ENCODE peak calls at places on chromosomes 6 and 20, in nine cellular contexts. One of them, this sample, is unnamed. For H3K9me3, the result is how much of the 10 kb centered on the place peaks cover.

GRCh38 chr6:131636880-131637792 is at the start of gene ENPP3:
- DNase-seq in HepG2: peak
- DNase-seq in neural progenitor cell: no peak
- DNase-seq in fibroblast of lung: no peak
- DNase-seq in stomach: no peak
- DNase-seq in cardiac muscle cell: no peak
- DNase-seq in sigmoid colon: no peak
- DNase-seq in upper lobe of right lung: no peak
- DNase-seq in heart right ventricle: no peak
- DNase-seq in this sample: no peak

GRCh38 chr20:16518784-16519084 is 54.5 kb downstream of the KIF16B start:
- DNase-seq in HepG2: no peak
- DNase-seq in neural progenitor cell: no peak
- DNase-seq in fibroblast of lung: no peak
- DNase-seq in stomach: no peak
- DNase-seq in cardiac muscle cell: no peak
- DNase-seq in sigmoid colon: no peak
- DNase-seq in upper lobe of right lung: no peak
- DNase-seq in heart right ventricle: no peak
- DNase-seq in this sample: no peak

GRCh38 chr20:58691405-58691772 is 1.2 kb upstream of the NPEPL1 start:
- DNase-seq in HepG2: no peak
- DNase-seq in neural progenitor cell: no peak
- DNase-seq in fibroblast of lung: no peak
- DNase-seq in stomach: peak
- DNase-seq in cardiac muscle cell: no peak
- DNase-seq in sigmoid colon: peak
- DNase-seq in upper lobe of right lung: no peak
- DNase-seq in heart right ventricle: no peak
- DNase-seq in this sample: no peak

GRCh38 chr20:58852559-58853271 is at the start of gene GNAS:
- DNase-seq in HepG2: peak
- DNase-seq in neural progenitor cell: peak
- DNase-seq in fibroblast of lung: peak
- DNase-seq in stomach: no peak
- DNase-seq in cardiac muscle cell: peak
- DNase-seq in sigmoid colon: no peak
- DNase-seq in upper lobe of right lung: peak
- DNase-seq in heart right ventricle: peak
- DNase-seq in this sample: peak

GRCh38 chr20:49904440-49905214 is 10.7 kb downstream of the SPATA2 start:
- DNase-seq in HepG2: peak
- DNase-seq in neural progenitor cell: no peak
- DNase-seq in fibroblast of lung: no peak
- DNase-seq in stomach: no peak
- DNase-seq in cardiac muscle cell: no peak
- DNase-seq in sigmoid colon: peak
- DNase-seq in upper lobe of right lung: peak
- DNase-seq in heart right ventricle: no peak
- DNase-seq in this sample: no peak

GRCh38 chr20:52809003-52809402 is 163.2 kb upstream of the TSHZ2 start:
- DNase-seq in HepG2: no peak
- DNase-seq in neural progenitor cell: no peak
- DNase-seq in fibroblast of lung: no peak
- DNase-seq in stomach: no peak
- DNase-seq in cardiac muscle cell: no peak
- DNase-seq in sigmoid colon: no peak
- DNase-seq in upper lobe of right lung: no peak
- DNase-seq in heart right ventricle: no peak
- DNase-seq in this sample: no peak

GRCh38 chr6:32153252-32153834 is 598 bp upstream of the PPT2 start:
- DNase-seq in HepG2: peak
- DNase-seq in neural progenitor cell: peak
- DNase-seq in fibroblast of lung: peak
- DNase-seq in stomach: peak
- DNase-seq in cardiac muscle cell: peak
- DNase-seq in sigmoid colon: peak
- DNase-seq in upper lobe of right lung: peak
- DNase-seq in heart right ventricle: peak
- DNase-seq in this sample: peak

GRCh38 chr6:71349395-71349794 is 60.8 kb downstream of the OGFRL1 start:
- DNase-seq in HepG2: peak
- DNase-seq in neural progenitor cell: peak
- DNase-seq in fibroblast of lung: peak
- DNase-seq in stomach: no peak
- DNase-seq in cardiac muscle cell: peak
- DNase-seq in sigmoid colon: no peak
- DNase-seq in upper lobe of right lung: no peak
- DNase-seq in heart right ventricle: no peak
- DNase-seq in this sample: no peak

GRCh38 chr6:13486679-13487121 is 700 bp downstream of the GFOD1 start:
- DNase-seq in HepG2: peak
- DNase-seq in neural progenitor cell: peak
- DNase-seq in fibroblast of lung: peak
- DNase-seq in stomach: peak
- DNase-seq in cardiac muscle cell: peak
- DNase-seq in sigmoid colon: peak
- DNase-seq in upper lobe of right lung: peak
- DNase-seq in heart right ventricle: peak
- DNase-seq in this sample: peak

GRCh38 chr6:66094615-66095014 is 387.6 kb upstream of the EYS start:
- DNase-seq in HepG2: no peak
- DNase-seq in neural progenitor cell: no peak
- DNase-seq in fibroblast of lung: no peak
- DNase-seq in stomach: no peak
- DNase-seq in cardiac muscle cell: no peak
- DNase-seq in sigmoid colon: peak
- DNase-seq in upper lobe of right lung: peak
- DNase-seq in heart right ventricle: no peak
- DNase-seq in this sample: no peak

DNA sequence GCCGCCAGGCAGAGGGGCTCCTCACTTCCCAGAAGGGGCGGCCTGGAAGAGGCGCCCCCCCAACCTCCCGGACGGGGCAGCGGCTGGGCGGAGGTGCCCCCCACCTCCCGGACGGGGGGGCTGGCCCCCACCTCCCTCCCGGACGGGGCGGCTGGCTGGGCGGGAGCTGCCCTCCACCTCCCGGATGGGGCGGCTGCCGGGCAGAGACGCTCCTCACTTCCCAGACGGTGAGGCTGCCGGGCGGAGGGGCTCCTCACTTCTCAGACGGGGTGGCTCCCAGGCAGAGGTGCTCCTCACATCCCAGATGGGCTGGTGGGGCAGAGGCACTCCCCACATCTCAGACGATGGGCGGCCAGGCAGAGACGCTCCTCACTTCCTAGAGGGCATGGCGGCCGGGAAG is 389.7 kb upstream of the EYS start:
- DNase-seq in HepG2: no peak
- DNase-seq in neural progenitor cell: no peak
- DNase-seq in fibroblast of lung: no peak
- DNase-seq in stomach: no peak
- DNase-seq in cardiac muscle cell: no peak
- DNase-seq in sigmoid colon: no peak
- DNase-seq in upper lobe of right lung: peak
- DNase-seq in heart right ventricle: no peak
- DNase-seq in this sample: peak
- H3K9me3 ChIP-seq in HepG2: under half
- H3K9me3 ChIP-seq in neural progenitor cell: under half
- H3K9me3 ChIP-seq in fibroblast of lung: under half
- H3K9me3 ChIP-seq in stomach: under half
- H3K9me3 ChIP-seq in cardiac muscle cell: under half
- H3K9me3 ChIP-seq in sigmoid colon: under half
- H3K9me3 ChIP-seq in upper lobe of right lung: under half
- H3K9me3 ChIP-seq in heart right ventricle: under half
- H3K9me3 ChIP-seq in this sample: under half

DNA sequence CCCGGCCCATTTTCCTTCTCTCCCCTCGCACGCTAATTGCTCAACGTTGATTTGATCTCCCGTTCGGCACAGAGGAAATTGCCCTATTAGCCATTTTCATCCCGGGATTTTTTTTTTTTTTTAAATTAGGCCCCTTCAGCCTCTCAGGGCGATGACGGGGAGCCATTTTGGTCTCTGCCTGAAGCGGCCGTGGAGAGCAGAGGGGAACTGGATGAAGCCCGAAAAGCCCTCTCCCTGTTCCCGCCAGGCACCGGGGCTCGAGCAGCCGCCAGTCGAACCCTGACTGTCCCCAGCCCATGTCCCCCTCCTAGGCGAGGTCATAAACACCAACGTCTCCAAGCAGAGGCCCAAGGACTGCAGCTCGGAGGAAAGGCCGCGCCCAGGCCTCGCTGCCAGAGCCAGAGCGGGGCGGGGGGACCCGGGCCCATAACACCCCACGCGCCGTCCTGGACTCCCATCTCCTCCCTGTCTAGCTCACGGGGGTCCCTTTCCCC is 44.7 kb downstream of the MDFI start:
- DNase-seq in HepG2: no peak
- DNase-seq in neural progenitor cell: no peak
- DNase-seq in fibroblast of lung: no peak
- DNase-seq in stomach: no peak
- DNase-seq in cardiac muscle cell: no peak
- DNase-seq in sigmoid colon: no peak
- DNase-seq in upper lobe of right lung: no peak
- DNase-seq in heart right ventricle: peak
- DNase-seq in this sample: no peak
- H3K4me3 ChIP-seq in HepG2: no peak
- H3K4me3 ChIP-seq in neural progenitor cell: peak
- H3K4me3 ChIP-seq in fibroblast of lung: no peak
- H3K4me3 ChIP-seq in stomach: peak
- H3K4me3 ChIP-seq in cardiac muscle cell: no peak
- H3K4me3 ChIP-seq in sigmoid colon: peak
- H3K4me3 ChIP-seq in upper lobe of right lung: peak
- H3K4me3 ChIP-seq in heart right ventricle: peak
- H3K4me3 ChIP-seq in this sample: peak

GRCh38 chr6:21666788-21667681 is 73.5 kb downstream of the SOX4 start:
- DNase-seq in HepG2: no peak
- DNase-seq in neural progenitor cell: peak
- DNase-seq in fibroblast of lung: peak
- DNase-seq in stomach: no peak
- DNase-seq in cardiac muscle cell: no peak
- DNase-seq in sigmoid colon: no peak
- DNase-seq in upper lobe of right lung: no peak
- DNase-seq in heart right ventricle: peak
- DNase-seq in this sample: no peak

GRCh38 chr6:21665436-21666199 is 72.1 kb downstream of the SOX4 start:
- DNase-seq in HepG2: no peak
- DNase-seq in neural progenitor cell: peak
- DNase-seq in fibroblast of lung: peak
- DNase-seq in stomach: no peak
- DNase-seq in cardiac muscle cell: no peak
- DNase-seq in sigmoid colon: no peak
- DNase-seq in upper lobe of right lung: no peak
- DNase-seq in heart right ventricle: peak
- DNase-seq in this sample: no peak

GRCh38 chr6:21666200-21666671 is 72.7 kb downstream of the SOX4 start:
- DNase-seq in HepG2: no peak
- DNase-seq in neural progenitor cell: peak
- DNase-seq in fibroblast of lung: peak
- DNase-seq in stomach: no peak
- DNase-seq in cardiac muscle cell: no peak
- DNase-seq in sigmoid colon: no peak
- DNase-seq in upper lobe of right lung: no peak
- DNase-seq in heart right ventricle: peak
- DNase-seq in this sample: peak

GRCh38 chr6:21665101-21665435 is 71.5 kb downstream of the SOX4 start:
- DNase-seq in HepG2: no peak
- DNase-seq in neural progenitor cell: no peak
- DNase-seq in fibroblast of lung: peak
- DNase-seq in stomach: no peak
- DNase-seq in cardiac muscle cell: no peak
- DNase-seq in sigmoid colon: no peak
- DNase-seq in upper lobe of right lung: no peak
- DNase-seq in heart right ventricle: no peak
- DNase-seq in this sample: no peak

GRCh38 chr6:21664263-21665081 is 70.9 kb downstream of the SOX4 start:
- DNase-seq in HepG2: no peak
- DNase-seq in neural progenitor cell: peak
- DNase-seq in fibroblast of lung: peak
- DNase-seq in stomach: no peak
- DNase-seq in cardiac muscle cell: peak
- DNase-seq in sigmoid colon: peak
- DNase-seq in upper lobe of right lung: peak
- DNase-seq in heart right ventricle: peak
- DNase-seq in this sample: peak
- H3K27ac ChIP-seq in HepG2: no peak
- H3K27ac ChIP-seq in neural progenitor cell: no peak
- H3K27ac ChIP-seq in fibroblast of lung: no peak
- H3K27ac ChIP-seq in stomach: peak
- H3K27ac ChIP-seq in cardiac muscle cell: no peak
- H3K27ac ChIP-seq in sigmoid colon: peak
- H3K27ac ChIP-seq in upper lobe of right lung: no peak
- H3K27ac ChIP-seq in heart right ventricle: peak
- H3K27ac ChIP-seq in this sample: peak

GRCh38 chr6:170110201-170111140 is 180.4 kb downstream of the DLL1 start:
- DNase-seq in HepG2: no peak
- DNase-seq in neural progenitor cell: no peak
- DNase-seq in fibroblast of lung: no peak
- DNase-seq in stomach: peak
- DNase-seq in cardiac muscle cell: no peak
- DNase-seq in sigmoid colon: peak
- DNase-seq in upper lobe of right lung: no peak
- DNase-seq in heart right ventricle: no peak
- DNase-seq in this sample: peak

GRCh38 chr6:170108890-170109587 is 181.8 kb downstream of the DLL1 start:
- DNase-seq in HepG2: no peak
- DNase-seq in neural progenitor cell: no peak
- DNase-seq in fibroblast of lung: no peak
- DNase-seq in stomach: peak
- DNase-seq in cardiac muscle cell: no peak
- DNase-seq in sigmoid colon: peak
- DNase-seq in upper lobe of right lung: peak
- DNase-seq in heart right ventricle: peak
- DNase-seq in this sample: no peak

GRCh38 chr6:170107606-170108222 is 183.2 kb downstream of the DLL1 start:
- DNase-seq in HepG2: no peak
- DNase-seq in neural progenitor cell: no peak
- DNase-seq in fibroblast of lung: no peak
- DNase-seq in stomach: peak
- DNase-seq in cardiac muscle cell: no peak
- DNase-seq in sigmoid colon: peak
- DNase-seq in upper lobe of right lung: no peak
- DNase-seq in heart right ventricle: peak
- DNase-seq in this sample: no peak

GRCh38 chr6:170106906-170107525 is 183.9 kb downstream of the DLL1 start:
- DNase-seq in HepG2: no peak
- DNase-seq in neural progenitor cell: no peak
- DNase-seq in fibroblast of lung: no peak
- DNase-seq in stomach: peak
- DNase-seq in cardiac muscle cell: no peak
- DNase-seq in sigmoid colon: peak
- DNase-seq in upper lobe of right lung: no peak
- DNase-seq in heart right ventricle: peak
- DNase-seq in this sample: no peak

GRCh38 chr6:170108456-170108855 is 182.4 kb downstream of the DLL1 start:
- DNase-seq in HepG2: no peak
- DNase-seq in neural progenitor cell: no peak
- DNase-seq in fibroblast of lung: no peak
- DNase-seq in stomach: peak
- DNase-seq in cardiac muscle cell: no peak
- DNase-seq in sigmoid colon: peak
- DNase-seq in upper lobe of right lung: no peak
- DNase-seq in heart right ventricle: peak
- DNase-seq in this sample: no peak
- H3K9me3 ChIP-seq in HepG2: under half
- H3K9me3 ChIP-seq in neural progenitor cell: under half
- H3K9me3 ChIP-seq in fibroblast of lung: under half
- H3K9me3 ChIP-seq in stomach: under half
- H3K9me3 ChIP-seq in cardiac muscle cell: under half
- H3K9me3 ChIP-seq in sigmoid colon: under half
- H3K9me3 ChIP-seq in upper lobe of right lung: under half
- H3K9me3 ChIP-seq in heart right ventricle: under half
- H3K9me3 ChIP-seq in this sample: under half

This sample was measured in left lung.